ENCODE peak calls at places on chromosomes 3 and 15, in eight cellular contexts. L is amniotic stem cell; B is left cardiac atrium; R is activated CD4-positive, alpha-beta T cell treated with anti-CD3 and anti-CD28 coated beads for 48 hours; G is stimulated activated CD8-positive, alpha-beta memory T cell treated with anti-CD3 and anti-CD28 coated beads, Interleukin-4, amount 100 ng/mL, for 4 hours; E is fibroblast of gingiva; C is effector CD4-positive, alpha-beta T cell; K is NCI-H1694. Y is an unnamed sample.

GRCh38 chr3:169310190-169310918 is 353.2 kb downstream of the MECOM start:
- DNase-seq in B (no peak), E (no peak), G (no peak), K (no peak), L (no peak), R (no peak), C (no peak), Y (no peak)

GRCh38 chr15:92636950-92637481 is 18.6 kb downstream of the FAM174B start:
- DNase-seq in K (no peak), E (no peak), R (peak), B (no peak), L (no peak), C (no peak), G (no peak), Y (no peak)

GRCh38 chr3:147381610-147382009 is 24.7 kb downstream of the ZIC4 start:
- DNase-seq in L (no peak), G (no peak), E (no peak), C (no peak), K (no peak), B (no peak), R (no peak), Y (no peak)

GRCh38 chr3:161273589-161274218 is 52.6 kb downstream of the NMD3 start:
- DNase-seq in C (peak), B (no peak), L (peak), G (no peak), E (peak), K (peak), R (peak), Y (no peak)

GRCh38 chr3:141242035-141242721 is 10.6 kb downstream of the PXYLP1 start:
- DNase-seq in B (no peak), C (no peak), L (no peak), R (no peak), E (no peak), K (no peak), G (no peak), Y (no peak)

GRCh38 chr3:15612001-15612400 is 10.5 kb downstream of the BTD start:
- DNase-seq in G (no peak), K (no peak), R (no peak), E (no peak), L (no peak), C (no peak), B (no peak), Y (no peak)

GRCh38 chr3:10600159-10601125 is 95.1 kb upstream of the ATP2B2 start:
- DNase-seq in E (no peak), L (no peak), G (no peak), K (no peak), B (no peak), C (no peak), R (no peak), Y (no peak)

GRCh38 chr3:74129056-74129455 is 485.4 kb downstream of the CNTN3 start:
- DNase-seq in G (no peak), L (no peak), R (no peak), E (no peak), K (no peak), B (no peak), C (no peak), Y (no peak)

GRCh38 chr15:22786868-22787698 is 639 bp downstream of the NIPA1 start:
- DNase-seq in B (no peak), R (peak), E (peak), G (no peak), C (no peak), K (no peak), L (no peak), Y (no peak)

GRCh38 chr3:158727499-158728377 is 4.5 kb downstream of the RARRES1 start:
- DNase-seq in K (peak), G (no peak), B (no peak), C (peak), R (peak), E (peak), L (peak), Y (no peak)

GRCh38 chr3:112785321-112786001 is 61.2 kb downstream of the CD200R1L start:
- DNase-seq in R (no peak), E (no peak), K (no peak), L (no peak), G (no peak), C (no peak), B (no peak), Y (no peak)

GRCh38 chr3:32147509-32147908 is 41.1 kb downstream of the GPD1L start:
- DNase-seq in K (no peak), E (peak), G (no peak), L (no peak), C (no peak), B (no peak), R (no peak), Y (no peak)

GRCh38 chr3:47824541-47825473 is 21.9 kb downstream of the DHX30 start:
- DNase-seq in K (peak), G (peak), E (peak), R (peak), L (peak), C (peak), B (peak), Y (no peak)

GRCh38 chr15:40952301-40952900 is 870 bp upstream of the CHAC1 start:
- DNase-seq in B (no peak), R (no peak), G (no peak), C (no peak), K (no peak), E (no peak), L (no peak), Y (no peak)

GRCh38 chr3:30503431-30503830 is 103.0 kb upstream of the TGFBR2 start:
- DNase-seq in L (no peak), G (no peak), E (no peak), R (no peak), K (no peak), C (no peak), B (no peak), Y (no peak)

GRCh38 chr3:40996382-40996781 is 202.9 kb upstream of the CTNNB1 start:
- DNase-seq in E (no peak), L (no peak), B (no peak), R (no peak), C (no peak), G (no peak), K (no peak), Y (no peak)

GRCh38 chr15:80568876-80569605 is 126.1 kb upstream of the ABHD17C start:
- DNase-seq in R (no peak), C (no peak), L (no peak), K (no peak), B (no peak), G (no peak), E (no peak), Y (no peak)

GRCh38 chr3:72338082-72338941 is 509.9 kb downstream of the SHQ1 start:
- DNase-seq in B (no peak), C (no peak), E (no peak), L (no peak), K (no peak), G (no peak), R (peak), Y (peak)

GRCh38 chr3:134056464-134056891 is 26.8 kb upstream of the SLCO2A1 start:
- DNase-seq in G (no peak), L (no peak), R (no peak), E (no peak), B (no peak), K (no peak), C (no peak), Y (no peak)

GRCh38 chr3:184603156-184604030 is 41.8 kb downstream of the EPHB3 start:
- DNase-seq in L (no peak), B (no peak), C (no peak), R (no peak), K (no peak), G (no peak), E (no peak), Y (no peak)

GRCh38 chr3:188244395-188244861 is 90.5 kb downstream of the LPP start:
- DNase-seq in K (no peak), C (no peak), B (no peak), L (peak), R (no peak), G (no peak), E (peak), Y (no peak)

GRCh38 chr3:142595581-142595950 is 627 bp upstream of the PLS1 start:
- DNase-seq in G (no peak), B (no peak), L (peak), K (no peak), R (no peak), C (no peak), E (peak), Y (no peak)

GRCh38 chr15:33200903-33201302 is 6.4 kb upstream of the FMN1 start:
- DNase-seq in G (no peak), E (no peak), R (no peak), B (no peak), C (no peak), L (no peak), K (no peak), Y (no peak)

GRCh38 chr15:48145923-48146322 is 25.1 kb downstream of the SLC24A5 start:
- DNase-seq in K (no peak), B (no peak), L (no peak), G (no peak), R (no peak), E (peak), C (no peak), Y (no peak)

GRCh38 chr15:92429378-92430066 is 35.8 kb downstream of the ST8SIA2 start:
- DNase-seq in R (no peak), L (peak), G (no peak), C (no peak), K (no peak), B (no peak), E (peak), Y (peak)

GRCh38 chr3:129486057-129487035 is 42.1 kb upstream of the RHO start:
- DNase-seq in R (no peak), E (peak), B (no peak), K (no peak), G (no peak), L (no peak), C (no peak), Y (no peak)

GRCh38 chr15:42712584-42712983 is 24.3 kb downstream of the CDAN1 start:
- DNase-seq in K (no peak), L (no peak), C (no peak), E (no peak), R (no peak), G (no peak), B (no peak), Y (no peak)

GRCh38 chr3:53109190-53109589 is 21.0 kb downstream of the RFT1 start:
- DNase-seq in K (no peak), E (no peak), C (no peak), R (peak), G (no peak), B (no peak), L (no peak), Y (no peak)

GRCh38 chr3:87397210-87397609 is 120.8 kb upstream of the POU1F1 start:
- DNase-seq in L (peak), B (no peak), G (no peak), K (no peak), R (no peak), E (no peak), C (no peak), Y (no peak)

GRCh38 chr15:40539030-40539429 is 25.8 kb downstream of the CCDC32 start:
- DNase-seq in C (no peak), E (no peak), R (no peak), G (no peak), K (no peak), B (no peak), L (no peak), Y (no peak)

GRCh38 chr15:77607111-77607893 is 25.4 kb downstream of the LINGO1 start:
- DNase-seq in C (no peak), B (no peak), K (no peak), R (no peak), G (no peak), L (no peak), E (no peak), Y (no peak)

GRCh38 chr3:184354121-184354728 is 7.2 kb downstream of the CLCN2 start:
- DNase-seq in R (peak), E (no peak), C (peak), L (no peak), K (peak), B (peak), G (no peak), Y (no peak)

GRCh38 chr3:126448893-126449180 is 26.9 kb downstream of the ZXDC start:
- DNase-seq in G (no peak), B (no peak), L (no peak), K (no peak), E (no peak), R (no peak), C (no peak), Y (no peak)

GRCh38 chr3:57078366-57079220 is 18.1 kb downstream of the SPATA12 start:
- DNase-seq in E (peak), R (peak), G (no peak), K (no peak), L (no peak), B (peak), C (no peak), Y (no peak)